ENCODE peak calls at places on chromosome 6, in six cellular contexts. D is naive thymus-derived CD8-positive, alpha-beta T cell; H is EH; S is mammary epithelial cell; L is stimulated activated CD4-positive, alpha-beta T cell treated with anti-CD3 and anti-CD28 coated beads, TNF-alpha, amount 100 ng/mL, for 24 hours; B is EL. E is an unnamed sample.

GRCh38 chr6:95866732-95867131 is 149.0 kb upstream of the FUT9 start:
- DNase-seq in D (no peak), H (no peak), S (no peak), L (no peak), B (no peak), E (peak; percentile 8)

GRCh38 chr6:169237496-169238134 is 16.0 kb downstream of the THBS2 start:
- DNase-seq in D (no peak), H (peak; percentile 11), S (no peak), L (no peak), B (no peak), E (no peak)

GRCh38 chr6:69022991-69023390 is 387.9 kb downstream of the ADGRB3 start:
- DNase-seq in D (no peak), H (peak; percentile 81), S (peak; percentile 2), L (no peak), B (peak; percentile 75), E (peak; percentile 77)

GRCh38 chr6:158383542-158383941 is 71.3 kb downstream of the TULP4 start:
- DNase-seq in D (no peak), H (no peak), S (no peak), L (no peak), B (no peak), E (no peak)

GRCh38 chr6:75436869-75437268 is 56.7 kb downstream of the FILIP1 start:
- DNase-seq in D (no peak), H (no peak), S (no peak), L (no peak), B (no peak), E (no peak)

GRCh38 chr6:54624779-54625178 is 221.8 kb upstream of the FAM83B start:
- DNase-seq in D (no peak), H (peak; percentile 75), S (no peak), L (no peak), B (peak; percentile 46), E (peak; percentile 50)

GRCh38 chr6:147262943-147263342 is 58.7 kb downstream of the STXBP5 start:
- DNase-seq in D (no peak), H (no peak), S (no peak), L (no peak), B (no peak), E (no peak)

GRCh38 chr6:111730835-111731234 is 125.2 kb upstream of the TRAF3IP2 start:
- DNase-seq in D (no peak), H (no peak), S (no peak), L (no peak), B (no peak), E (no peak)